ENCODE peak calls at places on chromosomes 4 and X, in nine cellular contexts. One of them, this sample, is unnamed.

GRCh38 chrX:12223650-12224049 is 85.4 kb downstream of the FRMPD4 start:
- DNase-seq in bronchial epithelial cell: peak
- DNase-seq in activated B cell treated with CpG ODN at 0.5 μM for 24 hours: no peak
- DNase-seq in HFF-Myc: no peak
- DNase-seq in epithelial cell of prostate: peak
- DNase-seq in ELR: peak
- DNase-seq in astrocyte of the spinal cord: peak
- DNase-seq in psoas muscle: no peak
- DNase-seq in activated naive CD4-positive, alpha-beta T cell: no peak
- DNase-seq in this sample: no peak

GRCh38 chrX:103686199-103687072 is at the start of gene MORF4L2:
- DNase-seq in bronchial epithelial cell: peak
- DNase-seq in activated B cell treated with CpG ODN at 0.5 μM for 24 hours: peak
- DNase-seq in HFF-Myc: peak
- DNase-seq in epithelial cell of prostate: peak
- DNase-seq in ELR: peak
- DNase-seq in astrocyte of the spinal cord: peak
- DNase-seq in psoas muscle: peak
- DNase-seq in activated naive CD4-positive, alpha-beta T cell: peak
- DNase-seq in this sample: peak

GRCh38 chr4:137768196-137768595 is 235.9 kb upstream of the PCDH18 start:
- DNase-seq in bronchial epithelial cell: no peak
- DNase-seq in activated B cell treated with CpG ODN at 0.5 μM for 24 hours: no peak
- DNase-seq in HFF-Myc: no peak
- DNase-seq in epithelial cell of prostate: no peak
- DNase-seq in ELR: peak
- DNase-seq in astrocyte of the spinal cord: peak
- DNase-seq in psoas muscle: no peak
- DNase-seq in activated naive CD4-positive, alpha-beta T cell: no peak
- DNase-seq in this sample: no peak

GRCh38 chr4:158739600-158739999 is 16.4 kb upstream of the PPID start:
- DNase-seq in bronchial epithelial cell: no peak
- DNase-seq in activated B cell treated with CpG ODN at 0.5 μM for 24 hours: no peak
- DNase-seq in HFF-Myc: no peak
- DNase-seq in epithelial cell of prostate: no peak
- DNase-seq in ELR: no peak
- DNase-seq in astrocyte of the spinal cord: no peak
- DNase-seq in psoas muscle: no peak
- DNase-seq in activated naive CD4-positive, alpha-beta T cell: no peak
- DNase-seq in this sample: no peak

GRCh38 chr4:15893967-15894366 is 44.6 kb downstream of the FGFBP1 start:
- DNase-seq in bronchial epithelial cell: peak
- DNase-seq in activated B cell treated with CpG ODN at 0.5 μM for 24 hours: no peak
- DNase-seq in HFF-Myc: peak
- DNase-seq in epithelial cell of prostate: peak
- DNase-seq in ELR: peak
- DNase-seq in astrocyte of the spinal cord: peak
- DNase-seq in psoas muscle: no peak
- DNase-seq in activated naive CD4-positive, alpha-beta T cell: no peak
- DNase-seq in this sample: no peak

GRCh38 chr4:96293806-96294205 is 453.9 kb downstream of the PDHA2 start:
- DNase-seq in bronchial epithelial cell: peak
- DNase-seq in activated B cell treated with CpG ODN at 0.5 μM for 24 hours: no peak
- DNase-seq in HFF-Myc: no peak
- DNase-seq in epithelial cell of prostate: no peak
- DNase-seq in ELR: no peak
- DNase-seq in astrocyte of the spinal cord: no peak
- DNase-seq in psoas muscle: no peak
- DNase-seq in activated naive CD4-positive, alpha-beta T cell: no peak
- DNase-seq in this sample: no peak

GRCh38 chr4:2284934-2285664 is 23.2 kb upstream of the MXD4 start:
- DNase-seq in bronchial epithelial cell: peak
- DNase-seq in activated B cell treated with CpG ODN at 0.5 μM for 24 hours: no peak
- DNase-seq in HFF-Myc: no peak
- DNase-seq in epithelial cell of prostate: peak
- DNase-seq in ELR: peak
- DNase-seq in astrocyte of the spinal cord: peak
- DNase-seq in psoas muscle: no peak
- DNase-seq in activated naive CD4-positive, alpha-beta T cell: no peak
- DNase-seq in this sample: no peak

GRCh38 chr4:38189445-38189844 is 229.2 kb downstream of the PTTG2 start:
- DNase-seq in bronchial epithelial cell: peak
- DNase-seq in activated B cell treated with CpG ODN at 0.5 μM for 24 hours: no peak
- DNase-seq in HFF-Myc: peak
- DNase-seq in epithelial cell of prostate: peak
- DNase-seq in ELR: peak
- DNase-seq in astrocyte of the spinal cord: peak
- DNase-seq in psoas muscle: no peak
- DNase-seq in activated naive CD4-positive, alpha-beta T cell: no peak
- DNase-seq in this sample: peak

GRCh38 chr4:182880387-182881356 is 36.5 kb downstream of the DCTD start:
- DNase-seq in bronchial epithelial cell: no peak
- DNase-seq in activated B cell treated with CpG ODN at 0.5 μM for 24 hours: no peak
- DNase-seq in HFF-Myc: no peak
- DNase-seq in epithelial cell of prostate: no peak
- DNase-seq in ELR: no peak
- DNase-seq in astrocyte of the spinal cord: peak
- DNase-seq in psoas muscle: no peak
- DNase-seq in activated naive CD4-positive, alpha-beta T cell: no peak
- DNase-seq in this sample: no peak

GRCh38 chr4:184534511-184535391 is 60.4 kb upstream of the IRF2 start:
- DNase-seq in bronchial epithelial cell: peak
- DNase-seq in activated B cell treated with CpG ODN at 0.5 μM for 24 hours: no peak
- DNase-seq in HFF-Myc: no peak
- DNase-seq in epithelial cell of prostate: no peak
- DNase-seq in ELR: peak
- DNase-seq in astrocyte of the spinal cord: peak
- DNase-seq in psoas muscle: no peak
- DNase-seq in activated naive CD4-positive, alpha-beta T cell: no peak
- DNase-seq in this sample: no peak

GRCh38 chrX:103329991-103330390 is at the start of gene TCEAL7:
- DNase-seq in bronchial epithelial cell: peak
- DNase-seq in activated B cell treated with CpG ODN at 0.5 μM for 24 hours: no peak
- DNase-seq in HFF-Myc: no peak
- DNase-seq in epithelial cell of prostate: no peak
- DNase-seq in ELR: peak
- DNase-seq in astrocyte of the spinal cord: peak
- DNase-seq in psoas muscle: peak
- DNase-seq in activated naive CD4-positive, alpha-beta T cell: no peak
- DNase-seq in this sample: no peak

GRCh38 chrX:133987188-133987587 is 1.8 kb upstream of the GPC3 start:
- DNase-seq in bronchial epithelial cell: no peak
- DNase-seq in activated B cell treated with CpG ODN at 0.5 μM for 24 hours: no peak
- DNase-seq in HFF-Myc: no peak
- DNase-seq in epithelial cell of prostate: no peak
- DNase-seq in ELR: no peak
- DNase-seq in astrocyte of the spinal cord: no peak
- DNase-seq in psoas muscle: no peak
- DNase-seq in activated naive CD4-positive, alpha-beta T cell: no peak
- DNase-seq in this sample: no peak

GRCh38 chr4:7842384-7843279 is 97.0 kb downstream of the AFAP1 start:
- DNase-seq in bronchial epithelial cell: peak
- DNase-seq in activated B cell treated with CpG ODN at 0.5 μM for 24 hours: no peak
- DNase-seq in HFF-Myc: peak
- DNase-seq in epithelial cell of prostate: no peak
- DNase-seq in ELR: peak
- DNase-seq in astrocyte of the spinal cord: peak
- DNase-seq in psoas muscle: peak
- DNase-seq in activated naive CD4-positive, alpha-beta T cell: no peak
- DNase-seq in this sample: no peak

GRCh38 chr4:14679906-14680305 is 322.4 kb upstream of the CPEB2 start:
- DNase-seq in bronchial epithelial cell: peak
- DNase-seq in activated B cell treated with CpG ODN at 0.5 μM for 24 hours: no peak
- DNase-seq in HFF-Myc: no peak
- DNase-seq in epithelial cell of prostate: no peak
- DNase-seq in ELR: peak
- DNase-seq in astrocyte of the spinal cord: no peak
- DNase-seq in psoas muscle: no peak
- DNase-seq in activated naive CD4-positive, alpha-beta T cell: no peak
- DNase-seq in this sample: no peak

GRCh38 chr4:37490391-37491347 is 195.5 kb downstream of the RELL1 start:
- DNase-seq in bronchial epithelial cell: no peak
- DNase-seq in activated B cell treated with CpG ODN at 0.5 μM for 24 hours: no peak
- DNase-seq in HFF-Myc: no peak
- DNase-seq in epithelial cell of prostate: no peak
- DNase-seq in ELR: no peak
- DNase-seq in astrocyte of the spinal cord: no peak
- DNase-seq in psoas muscle: no peak
- DNase-seq in activated naive CD4-positive, alpha-beta T cell: no peak
- DNase-seq in this sample: no peak

GRCh38 chr4:137474711-137475301 is 57.5 kb downstream of the PCDH18 start:
- DNase-seq in bronchial epithelial cell: no peak
- DNase-seq in activated B cell treated with CpG ODN at 0.5 μM for 24 hours: no peak
- DNase-seq in HFF-Myc: peak
- DNase-seq in epithelial cell of prostate: no peak
- DNase-seq in ELR: no peak
- DNase-seq in astrocyte of the spinal cord: peak
- DNase-seq in psoas muscle: no peak
- DNase-seq in activated naive CD4-positive, alpha-beta T cell: no peak
- DNase-seq in this sample: no peak

GRCh38 chr4:60884545-60884944 is 315.6 kb upstream of the ADGRL3 start:
- DNase-seq in bronchial epithelial cell: no peak
- DNase-seq in activated B cell treated with CpG ODN at 0.5 μM for 24 hours: no peak
- DNase-seq in HFF-Myc: no peak
- DNase-seq in epithelial cell of prostate: no peak
- DNase-seq in ELR: no peak
- DNase-seq in astrocyte of the spinal cord: peak
- DNase-seq in psoas muscle: no peak
- DNase-seq in activated naive CD4-positive, alpha-beta T cell: no peak
- DNase-seq in this sample: no peak

GRCh38 chrX:154515803-154516654 is at the start of gene FAM3A:
- DNase-seq in bronchial epithelial cell: peak
- DNase-seq in activated B cell treated with CpG ODN at 0.5 μM for 24 hours: peak
- DNase-seq in HFF-Myc: no peak
- DNase-seq in epithelial cell of prostate: no peak
- DNase-seq in ELR: peak
- DNase-seq in astrocyte of the spinal cord: peak
- DNase-seq in psoas muscle: peak
- DNase-seq in activated naive CD4-positive, alpha-beta T cell: peak
- DNase-seq in this sample: peak

GRCh38 chr4:10762541-10762940 is 78.0 kb upstream of the CLNK start:
- DNase-seq in bronchial epithelial cell: peak
- DNase-seq in activated B cell treated with CpG ODN at 0.5 μM for 24 hours: no peak
- DNase-seq in HFF-Myc: peak
- DNase-seq in epithelial cell of prostate: no peak
- DNase-seq in ELR: peak
- DNase-seq in astrocyte of the spinal cord: peak
- DNase-seq in psoas muscle: no peak
- DNase-seq in activated naive CD4-positive, alpha-beta T cell: no peak
- DNase-seq in this sample: no peak

GRCh38 chr4:15455290-15455689 is 14.4 kb upstream of the CC2D2A start:
- DNase-seq in bronchial epithelial cell: peak
- DNase-seq in activated B cell treated with CpG ODN at 0.5 μM for 24 hours: no peak
- DNase-seq in HFF-Myc: no peak
- DNase-seq in epithelial cell of prostate: no peak
- DNase-seq in ELR: no peak
- DNase-seq in astrocyte of the spinal cord: no peak
- DNase-seq in psoas muscle: peak
- DNase-seq in activated naive CD4-positive, alpha-beta T cell: no peak
- DNase-seq in this sample: no peak

GRCh38 chr4:102514298-102514964 is 13.3 kb downstream of the NFKB1 start:
- DNase-seq in bronchial epithelial cell: no peak
- DNase-seq in activated B cell treated with CpG ODN at 0.5 μM for 24 hours: no peak
- DNase-seq in HFF-Myc: no peak
- DNase-seq in epithelial cell of prostate: no peak
- DNase-seq in ELR: no peak
- DNase-seq in astrocyte of the spinal cord: no peak
- DNase-seq in psoas muscle: no peak
- DNase-seq in activated naive CD4-positive, alpha-beta T cell: no peak
- DNase-seq in this sample: no peak

GRCh38 chrX:103376118-103376978 is at the start of gene BEX3:
- DNase-seq in bronchial epithelial cell: no peak
- DNase-seq in activated B cell treated with CpG ODN at 0.5 μM for 24 hours: no peak
- DNase-seq in HFF-Myc: no peak
- DNase-seq in epithelial cell of prostate: no peak
- DNase-seq in ELR: peak
- DNase-seq in astrocyte of the spinal cord: peak
- DNase-seq in psoas muscle: peak
- DNase-seq in activated naive CD4-positive, alpha-beta T cell: peak
- DNase-seq in this sample: no peak

GRCh38 chrX:133813991-133814390 is 171.4 kb downstream of the GPC3 start:
- DNase-seq in bronchial epithelial cell: no peak
- DNase-seq in activated B cell treated with CpG ODN at 0.5 μM for 24 hours: no peak
- DNase-seq in HFF-Myc: no peak
- DNase-seq in epithelial cell of prostate: no peak
- DNase-seq in ELR: no peak
- DNase-seq in astrocyte of the spinal cord: peak
- DNase-seq in psoas muscle: no peak
- DNase-seq in activated naive CD4-positive, alpha-beta T cell: no peak
- DNase-seq in this sample: no peak

GRCh38 chr4:125620066-125620850 is 305.5 kb downstream of the FAT4 start:
- DNase-seq in bronchial epithelial cell: no peak
- DNase-seq in activated B cell treated with CpG ODN at 0.5 μM for 24 hours: no peak
- DNase-seq in HFF-Myc: no peak
- DNase-seq in epithelial cell of prostate: no peak
- DNase-seq in ELR: no peak
- DNase-seq in astrocyte of the spinal cord: peak
- DNase-seq in psoas muscle: no peak
- DNase-seq in activated naive CD4-positive, alpha-beta T cell: no peak
- DNase-seq in this sample: no peak

GRCh38 chr4:41866799-41867677 is 68.2 kb upstream of the TMEM33 start:
- DNase-seq in bronchial epithelial cell: no peak
- DNase-seq in activated B cell treated with CpG ODN at 0.5 μM for 24 hours: no peak
- DNase-seq in HFF-Myc: no peak
- DNase-seq in epithelial cell of prostate: no peak
- DNase-seq in ELR: no peak
- DNase-seq in astrocyte of the spinal cord: no peak
- DNase-seq in psoas muscle: no peak
- DNase-seq in activated naive CD4-positive, alpha-beta T cell: no peak
- DNase-seq in this sample: no peak

GRCh38 chrX:119694601-119695534 is 1.9 kb upstream of the SEPTIN6 start:
- DNase-seq in bronchial epithelial cell: no peak
- DNase-seq in activated B cell treated with CpG ODN at 0.5 μM for 24 hours: no peak
- DNase-seq in HFF-Myc: no peak
- DNase-seq in epithelial cell of prostate: no peak
- DNase-seq in ELR: no peak
- DNase-seq in astrocyte of the spinal cord: no peak
- DNase-seq in psoas muscle: no peak
- DNase-seq in activated naive CD4-positive, alpha-beta T cell: no peak
- DNase-seq in this sample: no peak

GRCh38 chr4:26579169-26579568 is 4.7 kb upstream of the TBC1D19 start:
- DNase-seq in bronchial epithelial cell: no peak
- DNase-seq in activated B cell treated with CpG ODN at 0.5 μM for 24 hours: no peak
- DNase-seq in HFF-Myc: no peak
- DNase-seq in epithelial cell of prostate: no peak
- DNase-seq in ELR: no peak
- DNase-seq in astrocyte of the spinal cord: no peak
- DNase-seq in psoas muscle: no peak
- DNase-seq in activated naive CD4-positive, alpha-beta T cell: no peak
- DNase-seq in this sample: no peak

GRCh38 chr4:22322996-22323395 is 192.9 kb downstream of the ADGRA3 start:
- DNase-seq in bronchial epithelial cell: no peak
- DNase-seq in activated B cell treated with CpG ODN at 0.5 μM for 24 hours: no peak
- DNase-seq in HFF-Myc: no peak
- DNase-seq in epithelial cell of prostate: no peak
- DNase-seq in ELR: no peak
- DNase-seq in astrocyte of the spinal cord: no peak
- DNase-seq in psoas muscle: no peak
- DNase-seq in activated naive CD4-positive, alpha-beta T cell: no peak
- DNase-seq in this sample: no peak

GRCh38 chrX:112654871-112655270 is 24.9 kb downstream of the LHFPL1 start:
- DNase-seq in bronchial epithelial cell: no peak
- DNase-seq in activated B cell treated with CpG ODN at 0.5 μM for 24 hours: no peak
- DNase-seq in HFF-Myc: no peak
- DNase-seq in epithelial cell of prostate: no peak
- DNase-seq in ELR: peak
- DNase-seq in astrocyte of the spinal cord: peak
- DNase-seq in psoas muscle: no peak
- DNase-seq in activated naive CD4-positive, alpha-beta T cell: no peak
- DNase-seq in this sample: no peak

GRCh38 chr4:111268769-111269414 is 646.0 kb upstream of the PITX2 start:
- DNase-seq in bronchial epithelial cell: no peak
- DNase-seq in activated B cell treated with CpG ODN at 0.5 μM for 24 hours: no peak
- DNase-seq in HFF-Myc: no peak
- DNase-seq in epithelial cell of prostate: no peak
- DNase-seq in ELR: peak
- DNase-seq in astrocyte of the spinal cord: peak
- DNase-seq in psoas muscle: no peak
- DNase-seq in activated naive CD4-positive, alpha-beta T cell: no peak
- DNase-seq in this sample: no peak

GRCh38 chr4:167100120-167100519 is 134.2 kb downstream of the SPOCK3 start:
- DNase-seq in bronchial epithelial cell: peak
- DNase-seq in activated B cell treated with CpG ODN at 0.5 μM for 24 hours: no peak
- DNase-seq in HFF-Myc: no peak
- DNase-seq in epithelial cell of prostate: peak
- DNase-seq in ELR: peak
- DNase-seq in astrocyte of the spinal cord: peak
- DNase-seq in psoas muscle: no peak
- DNase-seq in activated naive CD4-positive, alpha-beta T cell: no peak
- DNase-seq in this sample: no peak